ENCODE peak calls at places on chromosomes 7 and 10, in four cellular contexts. B is HCT116, L is K562, M is SK-N-SH. W is an unnamed sample.

GRCh38 chr7:114889646-114890285 is 32.1 kb upstream of the MDFIC start:
- DNase-seq in M (no peak), L (no peak), B (peak), W (peak)

GRCh38 chr10:103727991-103728689 is 127.2 kb downstream of the SH3PXD2A start:
- DNase-seq in L (no peak), M (no peak), B (no peak), W (no peak)

GRCh38 chr10:100518761-100519241 is 860 bp downstream of the SEC31B start:
- DNase-seq in M (peak), B (peak), L (peak), W (peak)

GRCh38 chr10:30413996-30414576 is 19.9 kb upstream of the MAP3K8 start:
- DNase-seq in B (peak), M (peak), L (peak), W (peak)

GRCh38 chr7:4134204-4134603 is 547.9 kb upstream of the FOXK1 start:
- DNase-seq in L (no peak), M (no peak), B (no peak), W (peak)

GRCh38 chr7:25846722-25847121 is 305.3 kb upstream of the NFE2L3 start:
- DNase-seq in L (no peak), B (no peak), M (peak), W (no peak)

GRCh38 chr7:152636436-152636835 is 39.5 kb downstream of the XRCC2 start:
- DNase-seq in M (no peak), B (no peak), L (no peak), W (no peak)

GRCh38 chr7:75702515-75702914 is 36.2 kb downstream of the HIP1 start:
- DNase-seq in L (no peak), M (no peak), B (no peak), W (no peak)

GRCh38 chr7:108492742-108493141 is 33.2 kb downstream of the PNPLA8 start:
- DNase-seq in L (no peak), M (no peak), B (no peak), W (no peak)

GRCh38 chr10:132520147-132520811 is 17.3 kb upstream of the INPP5A start:
- DNase-seq in M (no peak), L (no peak), B (no peak), W (no peak)

GRCh38 chr10:124719213-124719851 is 24.8 kb downstream of the FAM53B start:
- DNase-seq in M (no peak), B (no peak), L (peak), W (no peak)

GRCh38 chr10:95034401-95034800 is 34.9 kb downstream of the CYP2C8 start:
- DNase-seq in M (no peak), B (no peak), L (no peak), W (no peak)

GRCh38 chr7:159167139-159167538 is 22.5 kb upstream of the VIPR2 start:
- DNase-seq in B (no peak), L (no peak), M (no peak), W (no peak)

GRCh38 chr10:45433716-45434469 is 59.9 kb downstream of the ALOX5 start:
- DNase-seq in B (no peak), L (no peak), M (no peak), W (no peak)

GRCh38 chr10:114767589-114768393 is 53.8 kb upstream of the FHIP2A start:
- DNase-seq in B (no peak), M (peak), L (peak), W (no peak)

GRCh38 chr7:142188846-142189245 is 69.0 kb downstream of the PRSS58 start:
- DNase-seq in M (no peak), L (no peak), B (peak), W (peak)

GRCh38 chr7:48140001-48140681 is 31.1 kb upstream of the ABCA13 start:
- DNase-seq in M (no peak), L (no peak), B (no peak), W (peak)

GRCh38 chr7:23383225-23383624 is 84.1 kb downstream of the MALSU1 start:
- DNase-seq in M (no peak), B (no peak), L (no peak), W (no peak)

GRCh38 chr10:36688717-36689116 is 436.7 kb upstream of the ANKRD30A start:
- DNase-seq in L (no peak), B (no peak), M (no peak), W (no peak)

GRCh38 chr7:30445770-30446169 is 32.8 kb downstream of the NOD1 start:
- DNase-seq in M (no peak), L (peak), B (no peak), W (peak)

GRCh38 chr10:64041989-64042490 is 520.8 kb downstream of the REEP3 start:
- DNase-seq in M (peak), B (no peak), L (no peak), W (no peak)

GRCh38 chr10:43299579-43299978 is 32.7 kb upstream of the RASGEF1A start:
- DNase-seq in B (no peak), L (no peak), M (no peak), W (no peak)

GRCh38 chr10:31926765-31927596 is 1.6 kb downstream of the ARHGAP12 start:
- DNase-seq in L (no peak), M (peak), B (no peak), W (no peak)

GRCh38 chr10:31927597-31928530 is 767 bp downstream of the ARHGAP12 start:
- DNase-seq in L (peak), M (peak), B (no peak), W (peak)

GRCh38 chr10:31928531-31929259 is at the start of gene ARHGAP12:
- DNase-seq in L (peak), B (no peak), M (peak), W (peak)

GRCh38 chr10:31929986-31930675 is 1.5 kb upstream of the ARHGAP12 start:
- DNase-seq in M (no peak), B (no peak), L (no peak), W (no peak)

GRCh38 chr10:31929260-31929985 is 792 bp upstream of the ARHGAP12 start:
- DNase-seq in B (no peak), M (no peak), L (peak), W (peak)
- TF ChIP-seq ELF1 in B (peak), M (peak), L (peak), W (peak)

DNA sequence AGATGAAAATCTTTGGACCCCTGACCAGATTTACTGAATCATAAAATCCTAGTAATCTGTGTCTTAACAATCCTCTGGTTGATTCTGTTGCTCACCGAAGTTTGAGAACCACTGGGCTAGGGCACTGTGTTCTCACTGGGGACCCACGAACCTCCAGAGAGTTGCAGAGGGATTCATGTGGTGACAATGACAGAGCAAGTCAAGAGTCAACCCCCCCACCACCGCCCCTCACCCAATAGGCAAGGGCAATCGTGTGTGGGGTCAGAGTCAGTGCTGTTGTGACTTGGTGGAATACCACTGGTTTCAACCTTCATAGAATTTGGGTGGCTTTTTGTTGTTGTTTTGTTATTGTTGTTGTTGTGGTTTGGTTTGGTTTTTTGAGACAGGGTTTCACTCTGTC is 23.5 kb upstream of the NRP1 start:
- DNase-seq in B (no peak), M (no peak), L (no peak), W (no peak)
- TF ChIP-seq ELF1 in B (no peak), M (no peak), L (no peak), W (no peak)

GRCh38 chr7:2520808-2521146 is 1.2 kb downstream of the LFNG start:
- DNase-seq in L (no peak), M (no peak), B (no peak), W (no peak)
- TF ChIP-seq ELF1 in L (no peak), M (no peak), B (no peak), W (no peak)

DNA sequence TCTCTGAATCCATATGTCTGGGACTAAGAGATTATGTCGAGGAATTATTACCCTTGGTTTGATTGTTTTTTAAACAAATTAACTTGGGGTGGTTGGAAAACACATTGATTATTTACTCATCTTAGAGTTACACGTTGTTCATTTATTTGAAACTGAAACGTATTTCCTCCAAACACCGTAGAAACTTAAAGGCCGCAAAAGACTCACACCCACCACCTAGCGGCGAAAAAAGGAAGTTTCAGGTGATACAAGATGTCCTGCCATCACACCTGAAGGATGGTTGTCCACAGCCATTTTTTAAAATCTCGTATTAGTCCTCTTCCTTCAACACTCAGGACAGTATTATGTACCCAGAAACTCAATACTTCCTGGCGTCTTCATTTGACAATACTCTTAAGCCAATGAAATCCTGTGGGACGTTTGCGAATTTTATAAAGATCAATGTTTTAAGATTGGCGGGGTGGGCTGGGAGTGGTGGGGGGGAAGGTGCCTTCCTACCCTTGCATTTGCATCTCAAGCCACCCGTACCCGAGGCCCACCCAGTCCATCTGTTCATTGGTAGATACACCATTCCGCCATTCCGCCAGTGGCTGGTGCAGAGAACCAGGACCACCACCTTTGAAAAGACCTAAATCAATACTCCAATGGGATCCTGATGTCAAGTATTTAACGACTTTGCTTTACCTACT is 1.4 kb upstream of the LCOR start:
- DNase-seq in B (peak), L (peak), M (peak), W (peak)
- TF ChIP-seq ELF1 in B (no peak), L (no peak), M (no peak), W (no peak)

GRCh38 chr7:101772508-101773306 is 44.7 kb upstream of the CUX1 start:
- DNase-seq in L (no peak), B (no peak), M (no peak), W (no peak)
- TF ChIP-seq ELF1 in L (no peak), B (no peak), M (no peak), W (no peak)

DNA sequence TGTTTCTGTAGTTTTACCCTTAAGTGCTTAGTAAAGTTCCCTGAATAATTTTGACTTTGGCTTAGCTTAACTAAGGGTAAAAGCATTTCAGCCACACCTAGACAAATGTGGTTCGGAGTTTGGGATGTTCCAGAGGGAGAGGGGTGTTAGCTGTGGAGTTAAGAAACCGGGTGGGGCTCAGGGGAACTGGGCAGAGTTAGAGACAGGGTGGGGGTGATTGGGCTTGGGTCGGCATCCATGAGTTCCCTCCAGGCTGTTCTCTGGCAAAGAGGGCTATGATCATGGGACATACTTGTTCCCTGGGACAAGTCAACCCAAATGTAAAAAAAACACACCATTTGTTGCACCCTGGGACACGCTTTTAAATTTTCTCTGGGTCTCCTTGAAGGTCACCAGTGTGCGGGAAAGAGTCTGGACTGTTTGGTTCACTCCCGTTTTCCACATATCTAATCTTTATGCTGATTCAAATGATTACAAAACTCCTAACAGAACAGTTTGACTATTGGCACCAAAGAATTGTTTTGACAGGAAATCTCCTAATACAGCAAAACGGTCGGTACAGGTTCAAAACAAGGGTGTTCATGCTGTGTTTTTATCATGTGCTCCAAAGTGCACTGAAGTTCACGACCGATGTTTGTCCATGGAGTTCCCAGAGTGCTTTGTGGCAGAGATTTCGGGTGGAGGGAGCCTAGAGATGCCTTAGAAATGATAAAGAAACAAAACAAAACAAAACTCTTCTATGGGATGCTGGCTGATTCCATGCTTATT is 56.5 kb downstream of the PLXDC2 start:
- DNase-seq in L (no peak), B (no peak), M (no peak), W (no peak)
- TF ChIP-seq ELF1 in L (no peak), B (no peak), M (no peak), W (no peak)

W was measured in HepG2.